ENCODE peak calls at places on chromosomes 3 and 15, in four cellular contexts. H, T, I and P are unnamed samples.

GRCh38 chr15:92001307-92001706 is 147.8 kb downstream of the SLCO3A1 start:
- DNase-seq in H (peak; percentile 61), T (no peak), I (no peak), P (no peak)

GRCh38 chr15:56824174-56824573 is 90.9 kb upstream of the ZNF280D start:
- DNase-seq in H (no peak), T (no peak), I (no peak), P (no peak)

GRCh38 chr3:179450901-179451334 is 352 bp downstream of the GNB4 start:
- DNase-seq in H (peak; percentile 58), T (no peak), I (peak; percentile 7), P (peak; percentile 9)

GRCh38 chr3:31743690-31744089 is 211.0 kb downstream of the STT3B start:
- DNase-seq in H (no peak), T (no peak), I (no peak), P (no peak)

GRCh38 chr3:171347017-171347979 is 112.9 kb downstream of the TNIK start:
- DNase-seq in H (no peak), T (no peak), I (no peak), P (no peak)

GRCh38 chr15:35818846-35819245 is 272.9 kb upstream of the DPH6 start:
- DNase-seq in H (no peak), T (no peak), I (no peak), P (no peak)

GRCh38 chr3:123110238-123110952 is 43.6 kb downstream of the PDIA5 start:
- DNase-seq in H (no peak), T (no peak), I (no peak), P (no peak)

GRCh38 chr3:44184319-44184953 is 57.2 kb upstream of the TOPAZ1 start:
- DNase-seq in H (peak; percentile 52), T (no peak), I (no peak), P (no peak)

GRCh38 chr3:171427771-171428320 is 32.4 kb downstream of the TNIK start:
- DNase-seq in H (peak; percentile 68), T (no peak), I (no peak), P (no peak)

GRCh38 chr3:10023587-10024310 is 2.5 kb upstream of the FANCD2 start:
- DNase-seq in H (no peak), T (no peak), I (no peak), P (no peak)

GRCh38 chr15:50128266-50128665 is 9.2 kb upstream of the ATP8B4 start:
- DNase-seq in H (peak; percentile 66), T (no peak), I (no peak), P (no peak)

GRCh38 chr3:53844262-53845102 is 1.7 kb downstream of the CHDH start:
- DNase-seq in H (peak; percentile 56), T (no peak), I (no peak), P (no peak)

GRCh38 chr3:17032407-17033034 is 147.8 kb downstream of the PLCL2 start:
- DNase-seq in H (no peak), T (no peak), I (no peak), P (no peak)

GRCh38 chr15:57510647-57511046 is 81.1 kb upstream of the MYZAP start:
- DNase-seq in H (no peak), T (no peak), I (no peak), P (no peak)

GRCh38 chr15:91488452-91488851 is 365.1 kb upstream of the SLCO3A1 start:
- DNase-seq in H (no peak), T (no peak), I (no peak), P (no peak)

GRCh38 chr3:59064276-59064675 is 14.5 kb upstream of the CFAP20DC start:
- DNase-seq in H (peak; percentile 81), T (no peak), I (no peak), P (no peak)
- TF ChIP-seq CTCF in H (peak; percentile 74), T (no peak), I (no peak), P (no peak)

DNA sequence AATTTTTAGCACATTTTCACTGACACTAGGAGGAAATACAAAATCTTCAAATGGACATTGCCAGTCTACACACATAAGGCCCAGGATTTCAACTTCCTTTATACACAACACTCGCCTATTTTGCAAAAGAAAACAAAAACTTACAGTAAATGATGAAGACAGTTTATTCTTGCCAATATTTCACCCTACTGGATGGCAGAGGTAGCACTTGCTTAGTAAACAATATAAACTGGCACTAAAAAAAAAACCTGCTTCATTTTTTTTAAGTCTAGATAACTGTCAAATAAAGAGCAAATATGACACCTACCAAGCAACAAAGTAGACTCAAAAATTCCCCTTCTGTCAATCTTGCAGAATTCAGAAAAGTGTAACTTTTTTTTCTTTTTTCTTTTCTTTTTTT is 204.0 kb downstream of the VPS13C start:
- DNase-seq in H (no peak), T (no peak), I (no peak), P (no peak)
- TF ChIP-seq CTCF in H (peak; percentile 39), T (no peak), I (peak; percentile 27), P (peak; percentile 12)

GRCh38 chr3:197890693-197891092 is 59.3 kb upstream of the RPL35A start:
- DNase-seq in H (no peak), T (no peak), I (no peak), P (no peak)
- TF ChIP-seq CTCF in H (no peak), T (no peak), I (no peak), P (no peak)

DNA sequence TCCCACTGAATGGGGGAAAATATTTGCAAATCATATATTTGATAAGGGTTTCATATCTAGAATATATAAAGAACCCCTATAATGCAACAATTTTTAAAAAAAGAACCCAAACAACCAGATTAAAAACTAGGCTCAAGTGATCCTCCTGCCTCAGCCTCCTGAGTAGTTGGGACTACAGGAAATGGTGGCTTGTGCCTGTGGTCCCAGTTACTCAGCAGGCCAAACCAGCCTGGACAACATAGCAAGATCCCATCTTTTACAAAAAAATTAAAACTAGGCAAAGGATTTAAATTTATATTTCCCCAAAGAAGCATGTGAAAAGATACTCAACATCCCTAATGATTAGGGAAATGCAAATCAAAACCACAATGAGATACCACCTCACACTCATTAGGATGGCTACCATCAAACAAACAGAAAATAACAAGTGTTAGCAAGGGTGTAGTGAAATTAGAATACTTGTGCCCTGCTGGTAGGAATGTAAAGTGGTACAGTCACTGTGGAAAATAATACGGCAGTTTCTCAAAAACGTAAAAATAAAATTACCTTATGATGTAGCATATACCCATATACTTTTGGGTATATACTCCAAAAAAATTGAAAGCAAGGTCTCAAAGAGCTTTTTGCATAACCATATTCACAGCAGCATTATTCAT is 19.7 kb downstream of the TFDP2 start:
- DNase-seq in H (no peak), T (no peak), I (no peak), P (no peak)
- TF ChIP-seq CTCF in H (peak; percentile 64), T (no peak), I (peak; percentile 49), P (peak; percentile 34)

GRCh38 chr3:126475411-126476114 is at the start of gene ZXDC:
- DNase-seq in H (peak; percentile 97), T (peak; percentile 93), I (peak; percentile 85), P (peak; percentile 92)
- TF ChIP-seq CTCF in H (peak; percentile 54), T (peak; percentile 25), I (peak; percentile 51), P (peak; percentile 49)

GRCh38 chr3:188059346-188059745 is 94.6 kb upstream of the LPP start:
- DNase-seq in H (no peak), T (no peak), I (no peak), P (no peak)

GRCh38 chr3:188064831-188065493 is 89.0 kb upstream of the LPP start:
- DNase-seq in H (no peak), T (no peak), I (no peak), P (no peak)

GRCh38 chr3:188058569-188059184 is 95.3 kb upstream of the LPP start:
- DNase-seq in H (no peak), T (no peak), I (no peak), P (no peak)

GRCh38 chr3:188060436-188060835 is 93.5 kb upstream of the LPP start:
- DNase-seq in H (no peak), T (no peak), I (no peak), P (no peak)

GRCh38 chr3:188061133-188061532 is 92.8 kb upstream of the LPP start:
- DNase-seq in H (no peak), T (no peak), I (no peak), P (no peak)
- TF ChIP-seq CTCF in H (no peak), T (no peak), I (no peak), P (no peak)

GRCh38 chr3:127909646-127910045 is 5.4 kb upstream of the KBTBD12 start:
- DNase-seq in H (no peak), T (no peak), I (no peak), P (no peak)
- TF ChIP-seq CTCF in H (no peak), T (no peak), I (no peak), P (no peak)

DNA sequence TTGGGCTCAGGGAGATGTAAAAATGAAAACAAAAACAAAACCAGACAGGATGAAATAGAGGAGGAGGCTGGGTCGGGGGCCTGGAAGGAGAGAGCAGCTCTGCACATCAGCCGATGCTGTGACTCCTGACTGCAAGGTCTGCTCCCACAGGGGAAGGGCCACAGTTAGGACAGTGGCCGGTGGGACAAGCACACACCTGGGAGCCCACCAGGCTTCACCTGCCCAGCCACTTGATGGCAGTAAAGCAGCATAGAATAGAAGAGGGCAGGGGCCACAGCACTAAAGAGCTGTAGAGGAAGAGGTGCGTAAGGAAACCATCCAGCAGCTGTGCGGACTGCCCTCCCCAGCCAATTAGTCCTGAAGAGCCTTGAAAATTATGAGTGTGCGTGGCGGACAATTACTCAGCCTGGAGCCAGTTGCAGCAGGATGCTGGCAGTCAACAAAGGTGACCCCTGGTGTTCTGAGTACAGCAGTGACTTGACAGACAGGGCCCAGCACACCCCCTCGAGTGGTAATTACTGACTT is 29.8 kb downstream of the ALS2CL start:
- DNase-seq in H (peak; percentile 77), T (no peak), I (no peak), P (peak; percentile 6)
- TF ChIP-seq CTCF in H (peak; percentile 72), T (no peak), I (no peak), P (no peak)

DNA sequence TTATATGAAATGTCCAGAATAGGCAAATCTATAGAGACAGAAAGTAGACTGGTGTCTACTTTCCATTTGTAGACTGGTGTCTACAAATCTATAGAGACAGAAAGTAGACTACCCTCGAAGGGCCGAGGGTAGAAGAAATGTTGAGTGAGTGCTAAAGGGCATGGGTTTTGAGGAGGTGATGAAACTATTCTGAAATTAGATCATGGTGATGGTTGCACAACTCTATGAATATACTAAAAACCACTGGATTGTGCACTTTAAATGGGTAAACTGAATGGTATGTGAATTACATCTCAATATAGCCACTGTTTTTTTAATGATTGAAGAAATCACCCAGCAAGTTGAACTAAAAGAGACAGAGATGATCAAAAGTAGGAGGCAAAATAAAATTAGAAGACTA is 27.9 kb downstream of the TP53BP1 start:
- DNase-seq in H (no peak), T (no peak), I (no peak), P (no peak)
- TF ChIP-seq CTCF in H (no peak), T (no peak), I (no peak), P (no peak)

GRCh38 chr3:134318166-134318565 is 56.1 kb downstream of the AMOTL2 start:
- DNase-seq in H (no peak), T (no peak), I (no peak), P (no peak)
- TF ChIP-seq CTCF in H (no peak), T (no peak), I (no peak), P (no peak)